ENCODE peak calls at places on chromosomes 3 and 15, in five cellular contexts. O, X, V, F and P are unnamed samples.

GRCh38 chr15:35669021-35669420 is 123.1 kb upstream of the DPH6 start:
- DNase-seq in X (no peak), F (no peak), V (no peak), O (no peak), P (no peak)

GRCh38 chr3:12810013-12810780 is 13.7 kb downstream of the CAND2 start:
- DNase-seq in O (peak), V (peak), F (peak), X (peak), P (peak)

GRCh38 chr3:115512565-115513410 is 110.5 kb upstream of the GAP43 start:
- DNase-seq in O (peak), X (no peak), F (peak), V (no peak), P (no peak)

GRCh38 chr15:38455096-38455495 is 1.2 kb downstream of the FAM98B start:
- DNase-seq in V (peak), O (no peak), F (no peak), X (no peak), P (no peak)

GRCh38 chr15:24898715-24899278 is 56.0 kb upstream of the SNRPN start:
- DNase-seq in F (no peak), O (no peak), V (no peak), X (no peak), P (no peak)

GRCh38 chr3:94173667-94174434 is 111.0 kb downstream of the NSUN3 start:
- DNase-seq in V (no peak), X (no peak), O (no peak), F (no peak), P (no peak)

GRCh38 chr15:71366522-71366921 is 251.3 kb downstream of the THSD4 start:
- DNase-seq in X (no peak), V (no peak), F (no peak), O (no peak), P (no peak)

GRCh38 chr3:185549111-185549510 is 3.3 kb downstream of the LIPH start:
- DNase-seq in X (peak), F (no peak), V (peak), O (no peak), P (no peak)

GRCh38 chr3:45145681-45146614 is at the start of gene CDCP1:
- DNase-seq in F (peak), X (no peak), O (peak), V (peak), P (no peak)

GRCh38 chr3:28348286-28348636 is 260 bp upstream of the ZCWPW2 start:
- DNase-seq in F (no peak), O (peak), X (no peak), V (peak), P (no peak)

GRCh38 chr3:142934897-142935269 is 28.6 kb downstream of the PAQR9 start:
- DNase-seq in V (no peak), O (no peak), F (no peak), X (no peak), P (no peak)

GRCh38 chr15:84874991-84875390 is 9.5 kb upstream of the SLC28A1 start:
- DNase-seq in O (no peak), V (no peak), X (no peak), F (no peak), P (no peak)

GRCh38 chr3:45509038-45509767 is 85.3 kb upstream of the LIMD1 start:
- DNase-seq in V (peak), X (no peak), F (no peak), O (peak), P (no peak)

GRCh38 chr3:134237454-134238145 is 13.1 kb downstream of the RYK start:
- DNase-seq in F (no peak), V (no peak), O (no peak), X (no peak), P (no peak)

GRCh38 chr3:174355505-174355904 is 503.6 kb upstream of the NAALADL2 start:
- DNase-seq in V (peak), X (no peak), F (no peak), O (no peak), P (peak)

GRCh38 chr15:65525622-65526021 is 4.6 kb upstream of the HACD3 start:
- DNase-seq in X (no peak), V (peak), O (no peak), F (no peak), P (no peak)

GRCh38 chr3:142863965-142864924 is 24.6 kb downstream of the PCOLCE2 start:
- DNase-seq in X (no peak), O (no peak), V (no peak), F (no peak), P (no peak)